ENCODE peak calls at places on chromosomes 7 and 10, in six cellular contexts. One of them, this sample, is unnamed. For H3K36me3, the result is how much of the 10 kb centered on the place peaks cover.

GRCh38 chr10:90787906-90788491 is 69.8 kb downstream of the HTR7 start:
- DNase-seq in cardiac muscle cell: peak
- DNase-seq in mesendoderm: peak
- DNase-seq in right atrium auricular region: no peak
- DNase-seq in Peyer's patch: no peak
- DNase-seq in endothelial cell of umbilical vein: peak
- DNase-seq in this sample: no peak

GRCh38 chr7:39580150-39580874 is 14.1 kb downstream of the YAE1 start:
- DNase-seq in cardiac muscle cell: peak
- DNase-seq in mesendoderm: peak
- DNase-seq in right atrium auricular region: peak
- DNase-seq in Peyer's patch: peak
- DNase-seq in endothelial cell of umbilical vein: peak
- DNase-seq in this sample: peak

GRCh38 chr7:116509982-116510579 is 10.5 kb downstream of the CAV2 start:
- DNase-seq in cardiac muscle cell: no peak
- DNase-seq in mesendoderm: no peak
- DNase-seq in right atrium auricular region: no peak
- DNase-seq in Peyer's patch: no peak
- DNase-seq in endothelial cell of umbilical vein: peak
- DNase-seq in this sample: no peak

GRCh38 chr10:68924593-68924992 is 23.5 kb downstream of the DDX50 start:
- DNase-seq in cardiac muscle cell: no peak
- DNase-seq in mesendoderm: no peak
- DNase-seq in right atrium auricular region: no peak
- DNase-seq in Peyer's patch: no peak
- DNase-seq in endothelial cell of umbilical vein: peak
- DNase-seq in this sample: no peak

GRCh38 chr10:93160829-93161228 is 87.1 kb downstream of the CYP26A1 start:
- DNase-seq in cardiac muscle cell: no peak
- DNase-seq in mesendoderm: no peak
- DNase-seq in right atrium auricular region: peak
- DNase-seq in Peyer's patch: no peak
- DNase-seq in endothelial cell of umbilical vein: no peak
- DNase-seq in this sample: no peak

GRCh38 chr7:137157256-137157655 is 186.3 kb downstream of the PTN start:
- DNase-seq in cardiac muscle cell: no peak
- DNase-seq in mesendoderm: no peak
- DNase-seq in right atrium auricular region: no peak
- DNase-seq in Peyer's patch: no peak
- DNase-seq in endothelial cell of umbilical vein: no peak
- DNase-seq in this sample: no peak

GRCh38 chr7:24979470-24979862 is 512 bp downstream of the OSBPL3 start:
- DNase-seq in cardiac muscle cell: peak
- DNase-seq in mesendoderm: peak
- DNase-seq in right atrium auricular region: peak
- DNase-seq in Peyer's patch: peak
- DNase-seq in endothelial cell of umbilical vein: peak
- DNase-seq in this sample: peak

GRCh38 chr10:69473304-69473985 is 22.2 kb downstream of the TSPAN15 start:
- DNase-seq in cardiac muscle cell: no peak
- DNase-seq in mesendoderm: no peak
- DNase-seq in right atrium auricular region: no peak
- DNase-seq in Peyer's patch: no peak
- DNase-seq in endothelial cell of umbilical vein: no peak
- DNase-seq in this sample: no peak

GRCh38 chr7:81470724-81471379 is 299.0 kb downstream of the HGF start:
- DNase-seq in cardiac muscle cell: peak
- DNase-seq in mesendoderm: no peak
- DNase-seq in right atrium auricular region: no peak
- DNase-seq in Peyer's patch: no peak
- DNase-seq in endothelial cell of umbilical vein: no peak
- DNase-seq in this sample: no peak

GRCh38 chr10:78212134-78212785 is 178.6 kb downstream of the RPS24 start:
- DNase-seq in cardiac muscle cell: no peak
- DNase-seq in mesendoderm: no peak
- DNase-seq in right atrium auricular region: no peak
- DNase-seq in Peyer's patch: no peak
- DNase-seq in endothelial cell of umbilical vein: no peak
- DNase-seq in this sample: no peak

GRCh38 chr10:93872776-93873175 is 21.0 kb upstream of the SLC35G1 start:
- DNase-seq in cardiac muscle cell: no peak
- DNase-seq in mesendoderm: no peak
- DNase-seq in right atrium auricular region: no peak
- DNase-seq in Peyer's patch: no peak
- DNase-seq in endothelial cell of umbilical vein: no peak
- DNase-seq in this sample: no peak

GRCh38 chr7:4713183-4713784 is 31.2 kb downstream of the FOXK1 start:
- DNase-seq in cardiac muscle cell: no peak
- DNase-seq in mesendoderm: no peak
- DNase-seq in right atrium auricular region: no peak
- DNase-seq in Peyer's patch: no peak
- DNase-seq in endothelial cell of umbilical vein: no peak
- DNase-seq in this sample: no peak

GRCh38 chr7:47484923-47485639 is 96.8 kb downstream of the TNS3 start:
- DNase-seq in cardiac muscle cell: no peak
- DNase-seq in mesendoderm: no peak
- DNase-seq in right atrium auricular region: no peak
- DNase-seq in Peyer's patch: no peak
- DNase-seq in endothelial cell of umbilical vein: no peak
- DNase-seq in this sample: no peak

GRCh38 chr7:40918701-40919271 is 784.0 kb downstream of the SUGCT start:
- DNase-seq in cardiac muscle cell: peak
- DNase-seq in mesendoderm: no peak
- DNase-seq in right atrium auricular region: no peak
- DNase-seq in Peyer's patch: no peak
- DNase-seq in endothelial cell of umbilical vein: no peak
- DNase-seq in this sample: no peak

GRCh38 chr10:90969148-90969547 is 48.3 kb upstream of the ANKRD1 start:
- DNase-seq in cardiac muscle cell: no peak
- DNase-seq in mesendoderm: no peak
- DNase-seq in right atrium auricular region: no peak
- DNase-seq in Peyer's patch: no peak
- DNase-seq in endothelial cell of umbilical vein: no peak
- DNase-seq in this sample: no peak

DNA sequence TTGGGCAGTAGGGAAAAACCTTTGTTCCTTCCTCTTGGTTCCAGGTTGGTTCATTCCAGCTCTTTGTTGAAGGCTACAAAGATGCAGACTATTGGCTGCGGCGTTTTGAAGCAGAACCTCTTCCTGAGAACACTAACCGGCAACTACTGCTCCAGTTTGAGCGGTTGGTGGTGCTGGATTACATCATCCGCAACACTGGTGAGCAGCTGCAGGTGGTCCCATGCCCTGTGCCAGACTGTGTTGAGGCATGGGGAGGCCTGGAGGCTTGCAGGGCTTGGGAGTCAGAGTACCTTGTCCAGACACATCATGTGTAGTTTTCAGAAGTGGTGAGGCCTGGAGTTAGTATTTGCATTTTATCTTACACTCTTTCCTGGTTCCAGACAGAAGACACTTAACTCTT is 16.3 kb downstream of the PI4K2A start:
- DNase-seq in cardiac muscle cell: no peak
- DNase-seq in mesendoderm: no peak
- DNase-seq in right atrium auricular region: no peak
- DNase-seq in Peyer's patch: no peak
- DNase-seq in endothelial cell of umbilical vein: no peak
- DNase-seq in this sample: no peak
- H3K36me3 ChIP-seq in cardiac muscle cell: half or more
- H3K36me3 ChIP-seq in mesendoderm: under half
- H3K36me3 ChIP-seq in right atrium auricular region: half or more
- H3K36me3 ChIP-seq in Peyer's patch: half or more
- H3K36me3 ChIP-seq in endothelial cell of umbilical vein: under half
- H3K36me3 ChIP-seq in this sample: under half

GRCh38 chr10:124409696-124410095 is 9.0 kb downstream of the OAT start:
- DNase-seq in cardiac muscle cell: no peak
- DNase-seq in mesendoderm: no peak
- DNase-seq in right atrium auricular region: no peak
- DNase-seq in Peyer's patch: no peak
- DNase-seq in endothelial cell of umbilical vein: no peak
- DNase-seq in this sample: no peak

GRCh38 chr10:124414077-124414476 is 4.6 kb downstream of the OAT start:
- DNase-seq in cardiac muscle cell: no peak
- DNase-seq in mesendoderm: no peak
- DNase-seq in right atrium auricular region: no peak
- DNase-seq in Peyer's patch: no peak
- DNase-seq in endothelial cell of umbilical vein: peak
- DNase-seq in this sample: no peak

GRCh38 chr10:124403548-124403947 is 15.2 kb downstream of the OAT start:
- DNase-seq in cardiac muscle cell: peak
- DNase-seq in mesendoderm: peak
- DNase-seq in right atrium auricular region: no peak
- DNase-seq in Peyer's patch: no peak
- DNase-seq in endothelial cell of umbilical vein: peak
- DNase-seq in this sample: no peak

GRCh38 chr10:124407451-124407850 is 11.3 kb downstream of the OAT start:
- DNase-seq in cardiac muscle cell: no peak
- DNase-seq in mesendoderm: no peak
- DNase-seq in right atrium auricular region: no peak
- DNase-seq in Peyer's patch: no peak
- DNase-seq in endothelial cell of umbilical vein: no peak
- DNase-seq in this sample: no peak

GRCh38 chr10:124408357-124408756 is 10.4 kb downstream of the OAT start:
- DNase-seq in cardiac muscle cell: no peak
- DNase-seq in mesendoderm: no peak
- DNase-seq in right atrium auricular region: no peak
- DNase-seq in Peyer's patch: no peak
- DNase-seq in endothelial cell of umbilical vein: no peak
- DNase-seq in this sample: no peak
- H3K36me3 ChIP-seq in cardiac muscle cell: under half
- H3K36me3 ChIP-seq in mesendoderm: under half
- H3K36me3 ChIP-seq in right atrium auricular region: half or more
- H3K36me3 ChIP-seq in Peyer's patch: half or more
- H3K36me3 ChIP-seq in endothelial cell of umbilical vein: under half
- H3K36me3 ChIP-seq in this sample: under half

GRCh38 chr7:42522227-42522991 is 285.4 kb upstream of the GLI3 start:
- DNase-seq in cardiac muscle cell: peak
- DNase-seq in mesendoderm: peak
- DNase-seq in right atrium auricular region: no peak
- DNase-seq in Peyer's patch: no peak
- DNase-seq in endothelial cell of umbilical vein: no peak
- DNase-seq in this sample: no peak
- H3K36me3 ChIP-seq in cardiac muscle cell: under half
- H3K36me3 ChIP-seq in mesendoderm: under half
- H3K36me3 ChIP-seq in right atrium auricular region: under half
- H3K36me3 ChIP-seq in Peyer's patch: under half
- H3K36me3 ChIP-seq in endothelial cell of umbilical vein: under half
- H3K36me3 ChIP-seq in this sample: under half

DNA sequence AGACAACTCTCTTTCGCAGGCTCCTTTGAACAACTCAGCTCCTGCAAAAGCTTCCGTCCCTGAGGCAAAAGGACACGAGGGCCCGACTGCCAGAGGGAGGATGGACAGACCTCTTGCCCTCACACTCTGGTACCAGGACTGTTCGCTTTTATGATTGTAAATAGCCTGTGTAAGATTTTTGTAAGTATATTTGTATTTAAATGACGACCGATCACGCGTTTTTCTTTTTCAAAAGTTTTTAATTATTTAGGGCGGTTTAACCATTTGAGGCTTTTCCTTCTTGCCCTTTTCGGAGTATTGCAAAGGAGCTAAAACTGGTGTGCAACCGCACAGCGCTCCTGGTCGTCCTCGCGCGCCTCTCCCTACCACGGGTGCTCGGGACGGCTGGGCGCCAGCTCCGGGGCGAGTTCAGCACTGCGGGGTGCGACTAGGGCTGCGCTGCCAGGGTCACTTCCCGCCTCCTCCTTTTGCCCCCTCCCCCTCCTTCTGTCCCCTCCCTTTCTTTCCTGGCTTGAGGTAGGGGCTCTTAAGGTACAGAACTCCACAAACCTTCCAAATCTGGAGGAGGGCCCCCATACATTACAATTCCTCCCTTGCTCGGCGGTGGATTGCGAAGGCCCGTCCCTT is 2.8 kb downstream of the FZD1 start:
- DNase-seq in cardiac muscle cell: peak
- DNase-seq in mesendoderm: no peak
- DNase-seq in right atrium auricular region: no peak
- DNase-seq in Peyer's patch: no peak
- DNase-seq in endothelial cell of umbilical vein: no peak
- DNase-seq in this sample: no peak
- H3K36me3 ChIP-seq in cardiac muscle cell: under half
- H3K36me3 ChIP-seq in mesendoderm: under half
- H3K36me3 ChIP-seq in right atrium auricular region: under half
- H3K36me3 ChIP-seq in Peyer's patch: under half
- H3K36me3 ChIP-seq in endothelial cell of umbilical vein: under half
- H3K36me3 ChIP-seq in this sample: under half

DNA sequence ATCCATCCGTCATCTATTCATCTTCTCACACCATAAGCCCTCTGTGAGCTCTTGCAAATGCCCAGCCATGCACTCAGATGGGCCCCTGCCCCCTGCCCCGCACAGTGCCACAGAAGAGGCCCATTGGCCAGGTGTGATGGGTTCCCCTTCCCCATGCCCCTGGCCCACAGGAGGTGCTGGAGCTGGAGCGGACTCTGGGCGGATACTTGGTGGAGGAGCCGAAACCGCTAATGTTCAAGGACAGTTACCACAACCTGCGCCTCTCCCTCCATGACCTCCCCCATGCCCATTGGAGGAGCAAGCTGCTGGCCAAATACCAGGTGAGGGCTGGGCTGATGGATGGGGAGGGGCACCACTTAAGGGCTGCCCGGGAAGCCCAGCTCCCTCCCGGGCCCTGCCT is 23.4 kb upstream of the SLC29A3 start:
- DNase-seq in cardiac muscle cell: no peak
- DNase-seq in mesendoderm: no peak
- DNase-seq in right atrium auricular region: no peak
- DNase-seq in Peyer's patch: no peak
- DNase-seq in endothelial cell of umbilical vein: no peak
- DNase-seq in this sample: peak
- H3K36me3 ChIP-seq in cardiac muscle cell: half or more
- H3K36me3 ChIP-seq in mesendoderm: under half
- H3K36me3 ChIP-seq in right atrium auricular region: half or more
- H3K36me3 ChIP-seq in Peyer's patch: under half
- H3K36me3 ChIP-seq in endothelial cell of umbilical vein: under half
- H3K36me3 ChIP-seq in this sample: under half